ENCODE peak calls at places on chromosomes 5 and 9, in five cellular contexts. One of them, this sample, is unnamed.

GRCh38 chr5:138230261-138230660 is 17.1 kb upstream of the CDC23 start:
- DNase-seq in breast epithelium: no peak
- DNase-seq in neuronal stem cell: no peak
- DNase-seq in heart left ventricle: peak; percentile 81
- DNase-seq in HCT116: no peak
- DNase-seq in this sample: peak; percentile 87

GRCh38 chr9:68817079-68817875 is 112.2 kb downstream of the PIP5K1B start:
- DNase-seq in breast epithelium: no peak
- DNase-seq in neuronal stem cell: no peak
- DNase-seq in heart left ventricle: no peak
- DNase-seq in HCT116: no peak
- DNase-seq in this sample: no peak

GRCh38 chr9:18442629-18443491 is 31.1 kb upstream of the ADAMTSL1 start:
- DNase-seq in breast epithelium: peak; percentile 56
- DNase-seq in neuronal stem cell: peak; percentile 67
- DNase-seq in heart left ventricle: peak; percentile 68
- DNase-seq in HCT116: peak; percentile 43
- DNase-seq in this sample: peak; percentile 71

GRCh38 chr9:128244443-128245226 is 31.2 kb downstream of the GOLGA2 start:
- DNase-seq in breast epithelium: peak; percentile 52
- DNase-seq in neuronal stem cell: no peak
- DNase-seq in heart left ventricle: peak; percentile 88
- DNase-seq in HCT116: no peak
- DNase-seq in this sample: peak; percentile 93

GRCh38 chr5:126988021-126988569 is 42.3 kb downstream of the MARCHF3 start:
- DNase-seq in breast epithelium: no peak
- DNase-seq in neuronal stem cell: no peak
- DNase-seq in heart left ventricle: no peak
- DNase-seq in HCT116: no peak
- DNase-seq in this sample: no peak

GRCh38 chr5:60488466-60489130 is 211.4 kb downstream of the DEPDC1B start:
- DNase-seq in breast epithelium: no peak
- DNase-seq in neuronal stem cell: no peak
- DNase-seq in heart left ventricle: no peak
- DNase-seq in HCT116: no peak
- DNase-seq in this sample: no peak

GRCh38 chr5:80592761-80593160 is 22.7 kb upstream of the ANKRD34B start:
- DNase-seq in breast epithelium: no peak
- DNase-seq in neuronal stem cell: no peak
- DNase-seq in heart left ventricle: no peak
- DNase-seq in HCT116: no peak
- DNase-seq in this sample: no peak

GRCh38 chr5:111975133-111975532 is 218.1 kb upstream of the NREP start:
- DNase-seq in breast epithelium: no peak
- DNase-seq in neuronal stem cell: no peak
- DNase-seq in heart left ventricle: no peak
- DNase-seq in HCT116: no peak
- DNase-seq in this sample: no peak

GRCh38 chr9:5388026-5388806 is 48.5 kb upstream of the RLN1 start:
- DNase-seq in breast epithelium: no peak
- DNase-seq in neuronal stem cell: no peak
- DNase-seq in heart left ventricle: no peak
- DNase-seq in HCT116: no peak
- DNase-seq in this sample: no peak

GRCh38 chr9:7273575-7273974 is 515.8 kb downstream of the KDM4C start:
- DNase-seq in breast epithelium: no peak
- DNase-seq in neuronal stem cell: no peak
- DNase-seq in heart left ventricle: no peak
- DNase-seq in HCT116: no peak
- DNase-seq in this sample: no peak

GRCh38 chr9:93121316-93122241 is 12.5 kb downstream of the NINJ1 start:
- DNase-seq in breast epithelium: no peak
- DNase-seq in neuronal stem cell: no peak
- DNase-seq in heart left ventricle: peak; percentile 28
- DNase-seq in HCT116: no peak
- DNase-seq in this sample: peak; percentile 46

GRCh38 chr5:170509323-170509660 is 5.5 kb downstream of the KCNIP1 start:
- DNase-seq in breast epithelium: no peak
- DNase-seq in neuronal stem cell: no peak
- DNase-seq in heart left ventricle: no peak
- DNase-seq in HCT116: no peak
- DNase-seq in this sample: no peak

GRCh38 chr9:557601-558201 is 283.8 kb upstream of the DMRT1 start:
- DNase-seq in breast epithelium: no peak
- DNase-seq in neuronal stem cell: peak; percentile 40
- DNase-seq in heart left ventricle: no peak
- DNase-seq in HCT116: peak; percentile 41
- DNase-seq in this sample: no peak

GRCh38 chr5:146447734-146448380 is 724 bp downstream of the TCERG1 start:
- DNase-seq in breast epithelium: no peak
- DNase-seq in neuronal stem cell: no peak
- DNase-seq in heart left ventricle: no peak
- DNase-seq in HCT116: no peak
- DNase-seq in this sample: no peak

GRCh38 chr5:66239034-66239433 is 94.9 kb downstream of the SREK1 start:
- DNase-seq in breast epithelium: no peak
- DNase-seq in neuronal stem cell: no peak
- DNase-seq in heart left ventricle: no peak
- DNase-seq in HCT116: peak; percentile 19
- DNase-seq in this sample: no peak

DNA sequence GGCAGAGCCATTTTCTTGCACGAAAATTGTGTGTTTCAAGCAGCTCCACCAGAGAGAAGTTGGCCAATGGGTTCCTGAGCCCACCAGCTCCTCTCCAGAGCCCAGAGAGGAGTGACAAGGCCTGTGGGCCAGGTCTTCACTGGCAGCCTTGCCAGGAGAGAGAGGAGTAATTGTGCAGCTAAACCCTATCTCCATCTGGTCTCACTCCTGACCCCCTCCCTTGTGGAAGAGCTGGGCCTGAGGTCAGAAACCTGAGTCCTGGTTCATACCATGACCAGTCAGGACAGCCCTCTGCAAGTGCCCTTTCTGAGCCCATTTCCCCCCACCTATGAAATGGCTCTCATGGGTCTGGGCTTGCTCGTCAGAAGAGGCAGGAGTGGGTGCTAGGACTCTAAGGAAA is 10.6 kb upstream of the SLC6A7 start:
- DNase-seq in breast epithelium: no peak
- DNase-seq in neuronal stem cell: no peak
- DNase-seq in heart left ventricle: no peak
- DNase-seq in HCT116: no peak
- DNase-seq in this sample: no peak
- H3K4me1 ChIP-seq in breast epithelium: no peaks in the 10 kb centered on the region
- H3K4me1 ChIP-seq in neuronal stem cell: peaks cover 1% of the 10 kb centered on the region
- H3K4me1 ChIP-seq in heart left ventricle: peaks cover 31% of the 10 kb centered on the region
- H3K4me1 ChIP-seq in HCT116: no peaks in the 10 kb centered on the region
- H3K4me1 ChIP-seq in this sample: peaks cover 8% of the 10 kb centered on the region

DNA sequence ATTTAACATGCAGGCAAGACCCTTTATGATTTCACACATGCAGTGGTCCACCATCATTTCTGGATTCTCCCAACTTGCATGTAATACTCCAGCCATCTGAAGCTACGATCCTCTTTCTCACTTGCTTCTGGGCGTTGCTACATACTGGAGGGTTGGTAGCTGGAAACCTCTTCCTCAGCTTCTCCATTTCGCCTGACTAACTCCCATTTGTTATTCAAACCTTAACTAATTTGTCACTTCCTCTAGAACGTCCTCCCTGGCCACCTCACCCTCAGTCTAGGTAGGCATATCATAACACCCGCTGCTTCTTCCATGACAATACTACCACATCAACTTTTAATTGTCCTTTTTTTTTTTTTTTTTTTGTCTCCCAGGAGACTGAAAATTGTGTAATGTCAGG is 72.6 kb upstream of the EQTN start:
- DNase-seq in breast epithelium: no peak
- DNase-seq in neuronal stem cell: no peak
- DNase-seq in heart left ventricle: no peak
- DNase-seq in HCT116: no peak
- DNase-seq in this sample: no peak
- H3K27ac ChIP-seq in breast epithelium: no peak overlapping the region
- H3K27ac ChIP-seq in neuronal stem cell: no peak overlapping the region
- H3K27ac ChIP-seq in heart left ventricle: no peak overlapping the region
- H3K27ac ChIP-seq in HCT116: no peak overlapping the region
- H3K27ac ChIP-seq in this sample: no peak overlapping the region

GRCh38 chr5:139592289-139592688 is 31.1 kb downstream of the UBE2D2 start:
- DNase-seq in breast epithelium: no peak
- DNase-seq in neuronal stem cell: no peak
- DNase-seq in heart left ventricle: no peak
- DNase-seq in HCT116: no peak
- DNase-seq in this sample: no peak

GRCh38 chr5:139588962-139589361 is 27.8 kb downstream of the UBE2D2 start:
- DNase-seq in breast epithelium: no peak
- DNase-seq in neuronal stem cell: no peak
- DNase-seq in heart left ventricle: no peak
- DNase-seq in HCT116: no peak
- DNase-seq in this sample: no peak

GRCh38 chr5:139597134-139597533 is 36.0 kb downstream of the UBE2D2 start:
- DNase-seq in breast epithelium: no peak
- DNase-seq in neuronal stem cell: no peak
- DNase-seq in heart left ventricle: no peak
- DNase-seq in HCT116: no peak
- DNase-seq in this sample: no peak

DNA sequence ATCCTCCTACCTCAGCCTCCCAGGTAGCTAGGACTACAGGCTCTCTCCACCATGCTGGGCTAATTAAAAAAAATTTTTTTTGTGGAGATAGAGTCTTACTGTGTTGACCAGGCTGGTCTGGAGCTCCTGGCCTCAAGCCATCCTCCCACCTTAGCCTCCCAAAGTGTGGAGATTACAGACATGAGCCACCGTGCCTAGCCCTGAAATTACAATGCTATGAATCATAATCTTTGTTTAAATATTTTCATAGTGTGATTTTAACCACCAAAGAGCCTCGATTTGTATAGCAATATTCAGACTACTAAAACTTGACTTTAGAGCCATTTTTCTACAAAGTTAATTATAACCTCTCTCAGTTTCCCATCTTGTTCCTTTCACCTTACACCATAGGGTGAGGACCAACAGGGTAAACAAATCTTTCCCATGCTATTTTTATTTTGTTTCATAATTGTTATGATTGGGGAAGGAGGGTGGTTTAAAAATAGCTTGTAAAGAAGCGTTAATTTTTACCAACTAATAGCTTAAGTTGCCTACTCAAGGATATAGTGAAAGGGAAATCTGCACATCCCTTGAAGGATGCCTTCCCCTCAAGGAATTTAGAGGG is 32.7 kb downstream of the UBE2D2 start:
- DNase-seq in breast epithelium: no peak
- DNase-seq in neuronal stem cell: no peak
- DNase-seq in heart left ventricle: no peak
- DNase-seq in HCT116: peak; percentile 21
- DNase-seq in this sample: no peak
- H3K4me1 ChIP-seq in breast epithelium: peaks cover 5% of the 10 kb centered on the region
- H3K4me1 ChIP-seq in neuronal stem cell: peaks cover 3% of the 10 kb centered on the region
- H3K4me1 ChIP-seq in heart left ventricle: no peaks in the 10 kb centered on the region
- H3K4me1 ChIP-seq in HCT116: peaks cover 65% of the 10 kb centered on the region
- H3K4me1 ChIP-seq in this sample: peaks cover 3% of the 10 kb centered on the region

DNA sequence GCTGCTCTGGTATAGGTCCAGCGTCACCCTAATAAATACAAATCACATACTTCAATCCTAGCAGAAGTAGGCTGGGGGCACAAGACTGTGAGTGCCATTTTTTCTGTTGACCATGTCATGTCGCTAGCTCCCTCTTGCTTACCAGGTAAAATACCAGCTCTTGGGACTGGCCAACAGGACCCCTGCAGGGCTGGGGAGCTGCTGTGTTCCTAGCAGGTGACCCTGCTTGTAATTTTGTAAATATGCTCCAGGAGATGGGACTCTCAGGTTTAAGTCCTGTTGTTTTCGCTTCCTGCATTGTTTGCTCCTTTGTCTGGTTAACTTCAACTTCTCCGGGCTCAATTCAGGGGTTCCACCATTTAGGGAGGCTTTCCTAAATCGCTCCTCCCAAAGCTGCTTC is 286.6 kb upstream of the DAP start:
- DNase-seq in breast epithelium: no peak
- DNase-seq in neuronal stem cell: no peak
- DNase-seq in heart left ventricle: no peak
- DNase-seq in HCT116: no peak
- DNase-seq in this sample: no peak
- H3K27ac ChIP-seq in breast epithelium: no peak overlapping the region
- H3K27ac ChIP-seq in neuronal stem cell: no peak overlapping the region
- H3K27ac ChIP-seq in heart left ventricle: no peak overlapping the region
- H3K27ac ChIP-seq in HCT116: no peak overlapping the region
- H3K27ac ChIP-seq in this sample: no peak overlapping the region

GRCh38 chr5:151661096-151661495 is 25.6 kb downstream of the SPARC start:
- DNase-seq in breast epithelium: no peak
- DNase-seq in neuronal stem cell: no peak
- DNase-seq in heart left ventricle: no peak
- DNase-seq in HCT116: no peak
- DNase-seq in this sample: no peak
- H3K4me1 ChIP-seq in breast epithelium: peaks cover 8% of the 10 kb centered on the region
- H3K4me1 ChIP-seq in neuronal stem cell: no peaks in the 10 kb centered on the region
- H3K4me1 ChIP-seq in heart left ventricle: peaks cover 39% of the 10 kb centered on the region
- H3K4me1 ChIP-seq in HCT116: peaks cover 33% of the 10 kb centered on the region
- H3K4me1 ChIP-seq in this sample: peaks cover 15% of the 10 kb centered on the region

DNA sequence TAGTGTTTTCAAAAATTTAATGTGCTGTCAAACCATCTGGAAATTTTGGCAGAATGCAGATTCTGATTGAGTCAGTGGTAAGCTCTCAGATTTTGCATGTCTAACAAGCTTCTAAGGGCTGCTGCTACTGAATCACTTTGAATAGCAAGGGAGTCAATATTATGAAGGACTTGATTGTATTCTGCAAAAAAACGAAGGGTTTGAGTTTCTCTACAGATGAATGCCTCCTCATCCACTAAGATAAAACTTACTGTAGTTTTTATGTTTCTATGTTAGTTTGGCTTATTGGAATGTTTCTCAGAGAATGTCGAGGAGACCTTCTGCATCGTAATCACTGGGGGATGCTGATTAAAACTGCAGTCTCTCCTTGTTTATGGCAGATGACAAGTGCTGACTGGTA is 179.5 kb downstream of the TMEM38B start:
- DNase-seq in breast epithelium: no peak
- DNase-seq in neuronal stem cell: no peak
- DNase-seq in heart left ventricle: no peak
- DNase-seq in HCT116: no peak
- DNase-seq in this sample: no peak
- H3K27ac ChIP-seq in breast epithelium: no peak overlapping the region
- H3K27ac ChIP-seq in neuronal stem cell: no peak overlapping the region
- H3K27ac ChIP-seq in heart left ventricle: no peak overlapping the region
- H3K27ac ChIP-seq in HCT116: no peak overlapping the region
- H3K27ac ChIP-seq in this sample: no peak overlapping the region

GRCh38 chr9:33166263-33167083 is 663 bp downstream of the B4GALT1 start:
- DNase-seq in breast epithelium: peak; percentile 52
- DNase-seq in neuronal stem cell: no peak
- DNase-seq in heart left ventricle: peak; percentile 45
- DNase-seq in HCT116: no peak
- DNase-seq in this sample: peak; percentile 88
- H3K4me1 ChIP-seq in breast epithelium: peaks cover 32% of the 10 kb centered on the region
- H3K4me1 ChIP-seq in neuronal stem cell: peaks cover 14% of the 10 kb centered on the region
- H3K4me1 ChIP-seq in heart left ventricle: peaks cover 34% of the 10 kb centered on the region
- H3K4me1 ChIP-seq in HCT116: peaks cover 61% of the 10 kb centered on the region
- H3K4me1 ChIP-seq in this sample: peaks cover 31% of the 10 kb centered on the region

This sample was measured in right cardiac atrium.